ENCODE peak calls at places on chromosomes 1 and 21, in six cellular contexts. D, J, H, X, O and C are unnamed samples.

GRCh38 chr1:101769520-101769919 is 227.2 kb downstream of the OLFM3 start:
- DNase-seq in D (no peak), J (peak; percentile 49), H (no peak), X (no peak), O (peak; percentile 51), C (peak; percentile 67)

GRCh38 chr21:29295066-29295650 is 3.6 kb upstream of the BACH1 start:
- DNase-seq in D (no peak), J (no peak), H (no peak), X (no peak), O (no peak), C (no peak)

GRCh38 chr1:10918531-10918930 is 93.9 kb upstream of the TARDBP start:
- DNase-seq in D (no peak), J (no peak), H (peak; percentile 86), X (no peak), O (no peak), C (no peak)

GRCh38 chr1:91546876-91547275 is 46.2 kb downstream of the CDC7 start:
- DNase-seq in D (no peak), J (peak; percentile 51), H (no peak), X (no peak), O (no peak), C (no peak)

GRCh38 chr1:41466146-41466545 is 18.3 kb downstream of the EDN2 start:
- DNase-seq in D (no peak), J (no peak), H (no peak), X (no peak), O (no peak), C (no peak)

GRCh38 chr1:149936076-149936991 is at the start of gene MTMR11:
- DNase-seq in D (no peak), J (peak; percentile 62), H (no peak), X (peak; percentile 51), O (peak; percentile 23), C (peak; percentile 51)

GRCh38 chr1:195766709-195767108 is 841.5 kb downstream of the KCNT2 start:
- DNase-seq in D (no peak), J (no peak), H (peak; percentile 34), X (no peak), O (no peak), C (peak; percentile 3)

GRCh38 chr1:53370369-53370961 is 42.6 kb upstream of the LRP8 start:
- DNase-seq in D (no peak), J (no peak), H (no peak), X (no peak), O (no peak), C (no peak)

GRCh38 chr1:95716550-95716949 is 482.5 kb downstream of the RWDD3 start:
- DNase-seq in D (no peak), J (no peak), H (no peak), X (no peak), O (no peak), C (no peak)

GRCh38 chr1:44630116-44630515 is 44.2 kb downstream of the TMEM53 start:
- DNase-seq in D (no peak), J (no peak), H (peak; percentile 72), X (no peak), O (no peak), C (no peak)

GRCh38 chr1:163866539-163866938 is 544.8 kb downstream of the NUF2 start:
- DNase-seq in D (no peak), J (no peak), H (no peak), X (no peak), O (no peak), C (no peak)

GRCh38 chr1:62436039-62436465 is 797 bp upstream of the USP1 start:
- DNase-seq in D (no peak), J (no peak), H (no peak), X (no peak), O (no peak), C (peak; percentile 100)

GRCh38 chr1:17671314-17671705 is 83.8 kb upstream of the ACTL8 start:
- DNase-seq in D (no peak), J (no peak), H (no peak), X (no peak), O (peak; percentile 55), C (no peak)

GRCh38 chr1:44554706-44555105 is 119.6 kb downstream of the TMEM53 start:
- DNase-seq in D (no peak), J (no peak), H (no peak), X (no peak), O (no peak), C (no peak)

GRCh38 chr1:90729484-90730246 is 12.6 kb upstream of the BARHL2 start:
- DNase-seq in D (no peak), J (peak; percentile 91), H (no peak), X (peak; percentile 42), O (peak; percentile 94), C (no peak)

GRCh38 chr1:91742848-91743292 is 143.1 kb downstream of the TGFBR3 start:
- DNase-seq in D (no peak), J (no peak), H (peak; percentile 72), X (no peak), O (no peak), C (no peak)

GRCh38 chr1:114715952-114716303 is 643 bp downstream of the NRAS start:
- DNase-seq in D (no peak), J (no peak), H (peak; percentile 8), X (peak; percentile 25), O (no peak), C (peak; percentile 6)

GRCh38 chr1:211632117-211632807 is 43.2 kb downstream of the NEK2 start:
- DNase-seq in D (no peak), J (no peak), H (peak; percentile 42), X (no peak), O (no peak), C (no peak)

GRCh38 chr1:76835203-76835602 is 32.1 kb upstream of the ST6GALNAC5 start:
- DNase-seq in D (no peak), J (no peak), H (peak; percentile 77), X (no peak), O (no peak), C (no peak)

GRCh38 chr1:39575191-39576015 is 1.2 kb downstream of the PABPC4 start:
- DNase-seq in D (no peak), J (peak; percentile 28), H (peak; percentile 64), X (peak; percentile 80), O (peak; percentile 69), C (peak; percentile 35)

GRCh38 chr1:115074839-115075534 is 14.3 kb downstream of the TSPAN2 start:
- DNase-seq in D (no peak), J (no peak), H (peak; percentile 19), X (no peak), O (no peak), C (no peak)

GRCh38 chr1:241985787-241986186 is 13.1 kb downstream of the MAP1LC3C start:
- DNase-seq in D (no peak), J (peak; percentile 83), H (no peak), X (peak; percentile 44), O (peak; percentile 65), C (peak; percentile 30)

GRCh38 chr1:229836324-229836723 is 210.3 kb downstream of the URB2 start:
- DNase-seq in D (no peak), J (no peak), H (no peak), X (no peak), O (no peak), C (no peak)

DNA sequence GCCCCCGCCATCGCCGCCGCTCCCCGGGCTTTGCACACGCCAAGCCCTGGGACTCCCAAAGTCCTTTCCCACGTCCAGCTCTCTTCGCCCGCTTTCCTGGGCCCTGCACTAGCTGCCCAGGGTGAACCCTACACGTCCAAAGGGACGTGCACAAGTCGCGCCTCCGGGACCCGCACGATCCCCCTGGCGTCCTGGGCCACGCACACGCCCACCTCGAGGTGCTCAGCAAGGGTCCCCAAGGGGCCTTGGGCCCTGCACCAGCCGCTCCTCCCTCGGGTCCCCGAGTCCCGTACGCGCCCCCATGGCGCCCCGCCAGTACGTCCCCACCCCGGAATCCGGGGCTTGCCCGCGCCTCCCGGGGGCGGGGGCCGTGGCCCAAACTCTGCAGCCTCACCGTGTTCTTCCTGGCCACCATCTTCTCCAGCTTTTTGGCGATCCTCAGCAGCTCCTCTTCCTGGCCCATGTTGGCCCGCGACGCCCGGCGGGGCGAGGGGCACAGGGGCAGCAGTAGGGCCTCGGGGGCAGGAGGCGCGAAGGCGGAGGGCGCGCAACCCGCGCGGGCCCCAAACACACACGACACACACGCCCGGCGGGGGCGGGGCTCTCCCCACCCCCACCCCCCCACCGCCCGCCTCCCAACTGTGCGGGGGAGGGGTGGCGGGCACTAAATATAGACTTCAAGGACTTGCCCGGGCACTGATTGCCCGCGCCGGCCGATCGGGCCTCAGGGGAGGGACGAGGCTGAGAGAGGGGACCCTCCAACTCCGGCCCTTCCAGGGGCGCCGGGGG is at the start of gene TCEA3:
- DNase-seq in D (no peak), J (peak; percentile 52), H (no peak), X (no peak), O (peak; percentile 51), C (peak; percentile 24)
- TF ChIP-seq EZH2 in D (no peak), J (peak; percentile 30), H (no peak), X (no peak), O (peak; percentile 96), C (no peak)

DNA sequence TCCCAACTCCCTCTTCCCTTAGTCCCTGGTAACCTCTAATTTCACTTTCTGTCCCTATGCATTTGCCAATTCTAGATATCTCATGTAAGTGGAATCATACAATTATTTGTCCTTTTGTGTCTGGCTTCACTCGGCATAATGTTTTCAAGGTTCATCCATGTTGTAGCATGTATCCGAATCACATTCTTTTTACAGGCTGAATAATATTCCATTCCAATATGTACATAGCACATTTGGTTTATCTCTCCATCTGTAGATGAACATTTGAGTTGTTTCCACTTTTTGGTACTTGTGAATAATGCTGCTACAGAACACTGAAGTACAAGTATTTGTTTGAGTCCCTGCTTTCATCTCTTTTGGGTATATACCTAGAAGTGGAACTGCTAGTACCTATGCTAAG is 857 bp upstream of the LYPLAL1 start:
- DNase-seq in D (no peak), J (no peak), H (no peak), X (no peak), O (no peak), C (no peak)
- H3K4me3 ChIP-seq in D (no peak overlapping the region), J (no peak overlapping the region), H (no peak overlapping the region), X (no peak overlapping the region), O (no peak overlapping the region), C (no peak overlapping the region)

DNA sequence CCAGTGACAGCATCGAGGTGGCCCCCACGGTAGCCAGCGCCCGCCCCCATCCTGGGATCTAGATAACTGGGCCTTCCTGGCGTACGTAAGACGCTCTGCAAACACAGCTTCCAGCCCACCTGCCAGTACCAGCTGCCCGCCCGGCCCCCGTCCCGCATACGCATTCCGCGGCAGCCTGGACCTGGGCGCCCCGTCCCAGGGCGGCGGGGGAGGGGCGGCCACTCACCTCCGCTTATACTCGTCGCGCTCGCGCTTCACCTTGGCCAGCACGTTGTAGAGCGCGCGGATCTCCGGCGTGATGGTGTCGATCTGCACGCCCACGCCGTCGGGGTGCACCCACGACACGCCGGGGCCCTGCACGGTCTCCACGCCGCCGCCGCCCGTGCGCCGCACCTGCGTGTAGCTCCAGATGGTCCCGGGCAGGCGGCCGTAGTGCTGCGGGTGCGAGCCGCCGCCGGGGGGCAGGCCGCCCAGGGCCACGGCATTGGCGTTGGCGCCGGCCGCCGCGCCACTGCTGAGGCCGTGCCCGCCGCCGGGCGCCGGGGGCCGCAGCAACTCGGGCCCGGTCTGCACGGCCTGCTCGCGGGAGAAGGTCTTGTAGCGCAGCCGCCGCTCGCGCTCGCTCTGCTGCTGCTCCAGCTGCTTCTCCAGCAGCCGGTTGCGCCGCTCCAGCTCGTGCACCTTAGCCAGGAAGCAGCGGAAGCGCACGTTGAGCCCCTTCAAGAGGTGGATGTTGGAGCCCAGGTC is 861 bp downstream of the IFFO2 start:
- DNase-seq in D (no peak), J (peak; percentile 84), H (no peak), X (peak; percentile 57), O (peak; percentile 74), C (peak; percentile 60)
- TF ChIP-seq EZH2 in D (no peak), J (no peak), H (no peak), X (no peak), O (peak; percentile 80), C (no peak)

DNA sequence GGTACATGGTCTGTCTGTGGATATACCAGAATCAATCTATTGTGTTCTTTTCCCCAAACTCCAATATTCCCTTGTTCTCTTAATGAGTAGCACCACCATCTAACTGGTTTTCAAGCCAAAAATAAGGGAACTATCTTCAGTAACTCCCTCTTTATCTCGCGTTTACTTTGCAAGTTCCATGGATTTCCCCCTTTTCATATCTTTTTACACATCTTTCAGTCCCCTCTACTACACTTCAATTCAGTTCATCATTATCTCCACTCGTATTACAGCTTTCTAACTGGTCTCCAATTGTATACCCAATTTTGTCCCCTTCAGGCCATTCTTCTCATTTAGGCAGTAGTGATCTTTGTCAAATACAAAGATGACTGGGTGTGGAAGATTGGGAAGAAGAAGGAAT is 4.1 kb upstream of the TMCO1 start:
- DNase-seq in D (no peak), J (no peak), H (no peak), X (no peak), O (no peak), C (no peak)
- H3K4me3 ChIP-seq in D (no peak overlapping the region), J (no peak overlapping the region), H (no peak overlapping the region), X (no peak overlapping the region), O (no peak overlapping the region), C (no peak overlapping the region)